ENCODE peak calls at places on chromosome 5, in nine cellular contexts. N, F, Y, H, V, R, Q, G and O are unnamed samples. For H3K9me3, the result is how much of the 10 kb centered on the place peaks cover.

GRCh38 chr5:86806206-86806605 is 188.5 kb downstream of the COX7C start:
- DNase-seq in N (no peak), F (no peak), Y (no peak), H (no peak), V (no peak), R (no peak), Q (no peak), G (no peak), O (no peak)

GRCh38 chr5:58582411-58583393 is at the start of gene RAB3C:
- DNase-seq in N (no peak), F (peak), Y (peak), H (peak), V (peak), R (peak), Q (peak), G (no peak), O (peak)

GRCh38 chr5:36739751-36740221 is 133.4 kb downstream of the SLC1A3 start:
- DNase-seq in N (peak), F (peak), Y (peak), H (peak), V (peak), R (peak), Q (peak), G (peak), O (peak)

GRCh38 chr5:1008451-1009358 is at the start of gene NKD2:
- DNase-seq in N (peak), F (peak), Y (peak), H (no peak), V (peak), R (no peak), Q (peak), G (no peak), O (peak)

GRCh38 chr5:97133106-97133505 is 9.3 kb downstream of the LIX1 start:
- DNase-seq in N (no peak), F (no peak), Y (no peak), H (peak), V (no peak), R (no peak), Q (no peak), G (no peak), O (no peak)

GRCh38 chr5:124718376-124718775 is 28.1 kb downstream of the ZNF608 start:
- DNase-seq in N (no peak), F (no peak), Y (no peak), H (peak), V (no peak), R (peak), Q (no peak), G (no peak), O (no peak)

GRCh38 chr5:58294598-58295298 is 165.1 kb downstream of the PLK2 start:
- DNase-seq in N (no peak), F (no peak), Y (no peak), H (peak), V (no peak), R (no peak), Q (no peak), G (no peak), O (no peak)

GRCh38 chr5:138692370-138692769 is 60.9 kb upstream of the CTNNA1 start:
- DNase-seq in N (no peak), F (no peak), Y (no peak), H (no peak), V (no peak), R (no peak), Q (no peak), G (no peak), O (no peak)

GRCh38 chr5:135593886-135594285 is 15.1 kb upstream of the CXCL14 start:
- DNase-seq in N (no peak), F (no peak), Y (no peak), H (no peak), V (no peak), R (no peak), Q (no peak), G (no peak), O (no peak)

GRCh38 chr5:62395210-62395950 is 8.3 kb downstream of the DIMT1 start:
- DNase-seq in N (no peak), F (no peak), Y (no peak), H (peak), V (no peak), R (no peak), Q (no peak), G (no peak), O (no peak)

GRCh38 chr5:141510850-141511718 is 22.2 kb downstream of the PCDHGC5 start:
- DNase-seq in N (no peak), F (no peak), Y (no peak), H (no peak), V (no peak), R (no peak), Q (no peak), G (no peak), O (no peak)

GRCh38 chr5:145775893-145776444 is 59.2 kb downstream of the PRELID2 start:
- DNase-seq in N (no peak), F (no peak), Y (no peak), H (peak), V (no peak), R (peak), Q (no peak), G (no peak), O (no peak)

GRCh38 chr5:115778417-115778816 is 38.0 kb downstream of the CDO1 start:
- DNase-seq in N (no peak), F (no peak), Y (no peak), H (peak), V (no peak), R (no peak), Q (no peak), G (no peak), O (no peak)

GRCh38 chr5:25025836-25026235 is 381.1 kb upstream of the CDH10 start:
- DNase-seq in N (no peak), F (no peak), Y (no peak), H (no peak), V (no peak), R (no peak), Q (no peak), G (no peak), O (no peak)

GRCh38 chr5:25020454-25020853 is 375.7 kb upstream of the CDH10 start:
- DNase-seq in N (no peak), F (no peak), Y (no peak), H (no peak), V (no peak), R (no peak), Q (no peak), G (no peak), O (no peak)
- H3K9me3 ChIP-seq in N (under half), F (under half), Y (under half), H (under half), V (under half), R (under half), Q (under half), G (under half), O (under half)

GRCh38 chr5:132226516-132227234 is 978 bp downstream of the P4HA2 start:
- DNase-seq in N (no peak), F (no peak), Y (peak), H (peak), V (no peak), R (peak), Q (no peak), G (no peak), O (peak)

GRCh38 chr5:132227235-132227484 is 493 bp downstream of the P4HA2 start:
- DNase-seq in N (no peak), F (no peak), Y (no peak), H (no peak), V (no peak), R (no peak), Q (no peak), G (no peak), O (no peak)

GRCh38 chr5:132227485-132228240 is at the start of gene P4HA2:
- DNase-seq in N (no peak), F (peak), Y (peak), H (peak), V (peak), R (peak), Q (peak), G (no peak), O (peak)

GRCh38 chr5:132229236-132229635 is 1.6 kb upstream of the P4HA2 start:
- DNase-seq in N (no peak), F (no peak), Y (peak), H (no peak), V (no peak), R (no peak), Q (no peak), G (no peak), O (no peak)

DNA sequence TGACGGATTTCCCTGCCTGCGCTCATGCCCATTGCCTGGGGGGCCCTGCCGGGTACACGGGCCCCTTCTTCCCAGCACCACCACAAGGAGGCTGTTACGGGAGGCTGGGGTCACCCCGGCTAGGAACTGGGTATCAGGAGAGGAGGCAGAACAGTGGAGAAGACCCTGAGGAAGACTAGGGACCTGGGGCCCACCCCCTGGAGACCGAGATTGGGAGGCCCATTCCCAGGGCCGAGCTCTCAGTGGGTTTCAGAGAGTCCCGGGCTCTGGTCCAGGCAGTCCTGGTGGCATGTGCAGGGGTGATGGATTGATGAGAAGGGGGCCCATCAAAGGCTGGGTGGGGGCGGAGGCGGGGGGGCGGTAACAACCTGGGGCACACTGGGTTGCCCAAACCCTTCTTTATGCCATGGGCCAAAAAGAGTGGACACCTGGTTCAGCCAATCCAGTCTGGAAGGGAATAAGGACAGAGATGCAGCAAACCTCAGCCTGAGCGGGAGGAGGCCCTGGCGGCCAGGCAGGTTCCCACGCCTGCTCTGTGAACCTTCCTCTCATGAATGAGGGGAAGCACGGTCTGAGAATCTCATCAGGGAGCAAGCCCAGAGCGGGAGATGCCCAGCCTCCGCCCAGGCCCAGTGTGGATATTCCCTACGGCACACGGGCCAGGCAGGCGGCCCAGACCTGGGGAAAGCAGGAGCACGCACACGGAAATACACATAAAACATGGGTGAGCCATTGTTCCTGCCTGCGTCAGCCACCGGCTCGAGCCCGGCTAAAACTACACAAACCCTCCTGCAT is 785 bp upstream of the P4HA2 start:
- DNase-seq in N (no peak), F (no peak), Y (peak), H (no peak), V (peak), R (no peak), Q (no peak), G (no peak), O (no peak)
- TF ChIP-seq CTCF in N (no peak), F (no peak), Y (no peak), H (no peak), V (no peak), R (no peak), Q (no peak), G (no peak), O (no peak)

GRCh38 chr5:132301341-132302274 is 7.4 kb downstream of the SLC22A4 start:
- DNase-seq in N (no peak), F (no peak), Y (no peak), H (no peak), V (no peak), R (peak), Q (no peak), G (no peak), O (no peak)
- H3K27ac ChIP-seq in N (no peak), F (no peak), Y (no peak), H (no peak), V (peak), R (peak), Q (no peak), G (no peak), O (no peak)

GRCh38 chr5:179268966-179269693 is 76.1 kb downstream of the ADAMTS2 start:
- DNase-seq in N (no peak), F (no peak), Y (peak), H (no peak), V (no peak), R (no peak), Q (peak), G (no peak), O (no peak)

GRCh38 chr5:179267071-179267670 is 78.1 kb downstream of the ADAMTS2 start:
- DNase-seq in N (no peak), F (peak), Y (peak), H (no peak), V (peak), R (no peak), Q (peak), G (no peak), O (no peak)

GRCh38 chr5:179266291-179267070 is 78.8 kb downstream of the ADAMTS2 start:
- DNase-seq in N (no peak), F (peak), Y (peak), H (no peak), V (no peak), R (no peak), Q (no peak), G (no peak), O (no peak)

GRCh38 chr5:179268399-179268952 is 76.8 kb downstream of the ADAMTS2 start:
- DNase-seq in N (no peak), F (peak), Y (peak), H (no peak), V (no peak), R (no peak), Q (peak), G (no peak), O (no peak)

DNA sequence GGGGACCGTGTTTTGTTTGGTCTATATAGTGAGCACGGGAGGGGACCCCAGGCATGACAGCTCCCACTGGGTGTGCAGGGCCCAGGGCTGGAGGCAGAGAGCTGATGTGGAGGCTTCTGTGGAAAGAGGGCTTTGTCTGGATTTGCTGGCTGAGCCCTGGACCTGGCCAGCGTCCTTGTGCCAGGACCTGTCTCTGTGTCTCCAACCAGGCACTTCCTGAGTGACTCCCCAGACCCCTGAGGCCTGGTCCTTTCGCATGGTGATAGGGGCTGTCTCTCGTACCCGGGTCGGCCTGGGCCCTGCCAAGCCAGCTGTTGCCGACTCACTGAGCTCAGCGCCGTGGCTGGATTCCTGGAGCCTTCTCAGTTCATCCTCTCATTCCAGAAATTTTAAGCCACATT is 77.6 kb downstream of the ADAMTS2 start:
- DNase-seq in N (no peak), F (peak), Y (peak), H (no peak), V (no peak), R (no peak), Q (peak), G (no peak), O (no peak)
- H3K9me3 ChIP-seq in N (under half), F (under half), Y (under half), H (under half), V (under half), R (under half), Q (under half), G (under half), O (under half)